ENCODE peak calls at places on chromosomes 3 and 15, in four cellular contexts. M is IMR-90, K is HepG2, I is K562. W is an unnamed sample.

GRCh38 chr3:64908292-64908691 is 220.5 kb upstream of the ADAMTS9 start:
- DNase-seq in M (peak), K (no peak), I (no peak), W (no peak)

GRCh38 chr3:122100591-122101491 is 45.7 kb downstream of the CD86 start:
- DNase-seq in M (no peak), K (no peak), I (no peak), W (peak)

GRCh38 chr3:159239054-159239453 is 437.2 kb downstream of the MFSD1 start:
- DNase-seq in I (no peak), M (no peak), K (no peak), W (no peak)

GRCh38 chr3:172303181-172303580 is 145.1 kb downstream of the GHSR start:
- DNase-seq in K (no peak), I (no peak), M (no peak), W (no peak)

GRCh38 chr15:48358229-48358641 is 27.0 kb downstream of the DUT start:
- DNase-seq in K (no peak), I (no peak), M (peak), W (peak)

GRCh38 chr3:179463299-179463698 is 12.0 kb upstream of the GNB4 start:
- DNase-seq in K (no peak), M (no peak), I (no peak), W (no peak)

GRCh38 chr3:51706021-51706485 is 815 bp upstream of the GRM2 start:
- DNase-seq in I (no peak), K (no peak), M (no peak), W (no peak)

GRCh38 chr3:127675651-127676391 is 3.1 kb downstream of the ABTB1 start:
- DNase-seq in I (no peak), K (no peak), M (no peak), W (no peak)

GRCh38 chr15:80743189-80743833 is 35.9 kb upstream of the CEMIP start:
- DNase-seq in M (peak), I (no peak), K (peak), W (peak)

GRCh38 chr3:138136208-138136607 is 4.0 kb upstream of the A4GNT start:
- DNase-seq in K (no peak), I (no peak), M (no peak), W (no peak)

GRCh38 chr15:31357148-31357547 is 30.5 kb downstream of the KLF13 start:
- DNase-seq in K (no peak), M (no peak), I (no peak), W (no peak)

GRCh38 chr15:75455424-75455981 is 4.0 kb upstream of the SIN3A start:
- DNase-seq in M (peak), I (peak), K (peak), W (peak)

GRCh38 chr3:146581080-146581601 is 24.0 kb downstream of the PLSCR5 start:
- DNase-seq in K (peak), M (no peak), I (no peak), W (no peak)

GRCh38 chr15:57406040-57406772 is 29.9 kb downstream of the CGNL1 start:
- DNase-seq in M (peak), K (peak), I (no peak), W (no peak)

GRCh38 chr15:55110446-55110845 is 86.3 kb downstream of the RSL24D1 start:
- DNase-seq in K (peak), I (no peak), M (no peak), W (no peak)

GRCh38 chr3:105564546-105565288 is 198.0 kb downstream of the ALCAM start:
- DNase-seq in K (no peak), M (no peak), I (no peak), W (no peak)

GRCh38 chr15:51623386-51623938 is 891 bp upstream of the DMXL2 start:
- DNase-seq in I (peak), M (no peak), K (no peak), W (peak)

GRCh38 chr3:50655009-50655830 is 19.5 kb upstream of the DOCK3 start:
- DNase-seq in I (no peak), M (peak), K (no peak), W (no peak)

GRCh38 chr15:38707802-38708671 is 143.4 kb upstream of the RASGRP1 start:
- DNase-seq in K (peak), M (peak), I (peak), W (peak)

GRCh38 chr15:76204916-76205460 is 106.3 kb downstream of the ETFA start:
- DNase-seq in I (no peak), M (no peak), K (no peak), W (no peak)

GRCh38 chr15:60729850-60730458 is 251.0 kb upstream of the ICE2 start:
- DNase-seq in M (no peak), K (no peak), I (no peak), W (no peak)

GRCh38 chr3:38314112-38314766 is 32.1 kb downstream of the SLC22A14 start:
- DNase-seq in K (no peak), M (no peak), I (no peak), W (no peak)

DNA sequence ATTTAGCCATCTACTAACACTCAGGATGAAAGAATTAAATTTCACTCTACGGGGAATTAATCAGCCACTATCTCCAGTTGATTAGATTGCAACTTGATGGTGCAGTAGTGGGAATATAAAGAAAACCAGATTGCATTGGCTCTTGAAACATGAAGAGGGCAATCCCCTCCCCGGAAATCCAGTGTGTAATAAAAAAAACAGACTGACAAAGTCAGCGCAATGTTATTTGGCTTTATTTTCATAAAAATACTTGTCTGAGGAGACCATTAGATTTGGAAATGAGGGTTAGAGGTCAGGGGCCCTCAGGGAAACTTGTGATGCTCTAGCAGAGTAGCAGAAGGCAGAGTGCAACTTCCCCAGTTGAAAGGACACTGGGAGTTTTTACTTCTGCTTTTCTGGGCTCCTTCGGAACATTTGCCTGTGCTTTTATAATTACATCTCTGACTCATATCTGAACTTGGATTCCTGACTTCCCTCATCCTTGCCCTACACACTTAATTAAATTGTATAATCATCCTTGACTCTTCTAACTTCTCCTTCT is 326.8 kb downstream of the TUSC7 start:
- DNase-seq in M (peak), I (no peak), K (no peak), W (no peak)
- TF ChIP-seq MAZ in M (no peak), I (no peak), K (no peak), W (no peak)

GRCh38 chr3:25783661-25784512 is 644 bp upstream of the NGLY1 start:
- DNase-seq in I (peak), K (peak), M (peak), W (peak)

GRCh38 chr3:25785826-25786225 is 2.6 kb upstream of the NGLY1 start:
- DNase-seq in K (no peak), M (no peak), I (no peak), W (no peak)

GRCh38 chr3:25782938-25783660 is at the start of gene NGLY1:
- DNase-seq in M (peak), K (peak), I (peak), W (peak)

GRCh38 chr3:25782636-25782937 is 656 bp downstream of the NGLY1 start:
- DNase-seq in K (no peak), M (no peak), I (no peak), W (no peak)

GRCh38 chr3:25784971-25785370 is 1.7 kb upstream of the NGLY1 start:
- DNase-seq in K (no peak), I (no peak), M (no peak), W (no peak)
- H3K4me2 ChIP-seq in K (no peak), I (peak), M (no peak), W (no peak)

DNA sequence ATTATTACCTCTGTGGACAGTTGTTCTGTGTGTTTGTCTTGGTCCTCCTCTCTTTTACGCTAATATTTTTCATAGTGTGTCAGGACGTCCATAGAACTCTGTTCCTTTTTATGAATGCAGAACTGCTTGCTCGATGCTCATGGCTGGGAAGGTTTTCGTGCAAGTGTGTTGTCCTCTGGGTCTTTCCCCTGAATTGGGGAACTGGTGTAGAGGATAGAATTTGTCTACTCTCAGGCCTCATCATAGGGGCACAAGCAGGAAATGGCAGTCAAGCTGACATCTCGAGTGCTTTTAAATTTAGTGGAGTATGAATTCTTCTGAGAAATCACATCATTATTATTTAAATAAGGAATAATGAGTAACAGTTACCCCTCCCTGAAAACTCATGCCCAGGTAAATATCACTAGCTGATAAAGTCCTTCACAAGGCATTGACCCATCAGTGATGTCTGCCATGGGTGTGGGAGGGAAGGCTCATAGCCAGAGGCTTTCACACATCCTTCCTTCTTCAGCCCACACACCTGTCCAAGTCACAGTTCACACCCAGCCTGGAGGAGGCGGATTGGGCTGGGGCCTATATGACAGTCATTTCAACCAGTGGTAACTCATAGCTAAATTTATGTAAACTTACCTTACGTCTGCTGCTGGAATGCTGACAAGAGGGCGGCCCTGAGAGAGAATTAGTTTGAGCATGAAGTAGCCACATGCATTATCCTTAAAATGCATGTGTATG is 226.1 kb downstream of the PLCL2 start:
- DNase-seq in I (no peak), M (no peak), K (no peak), W (no peak)
- TF ChIP-seq MAZ in I (no peak), M (no peak), K (no peak), W (no peak)

DNA sequence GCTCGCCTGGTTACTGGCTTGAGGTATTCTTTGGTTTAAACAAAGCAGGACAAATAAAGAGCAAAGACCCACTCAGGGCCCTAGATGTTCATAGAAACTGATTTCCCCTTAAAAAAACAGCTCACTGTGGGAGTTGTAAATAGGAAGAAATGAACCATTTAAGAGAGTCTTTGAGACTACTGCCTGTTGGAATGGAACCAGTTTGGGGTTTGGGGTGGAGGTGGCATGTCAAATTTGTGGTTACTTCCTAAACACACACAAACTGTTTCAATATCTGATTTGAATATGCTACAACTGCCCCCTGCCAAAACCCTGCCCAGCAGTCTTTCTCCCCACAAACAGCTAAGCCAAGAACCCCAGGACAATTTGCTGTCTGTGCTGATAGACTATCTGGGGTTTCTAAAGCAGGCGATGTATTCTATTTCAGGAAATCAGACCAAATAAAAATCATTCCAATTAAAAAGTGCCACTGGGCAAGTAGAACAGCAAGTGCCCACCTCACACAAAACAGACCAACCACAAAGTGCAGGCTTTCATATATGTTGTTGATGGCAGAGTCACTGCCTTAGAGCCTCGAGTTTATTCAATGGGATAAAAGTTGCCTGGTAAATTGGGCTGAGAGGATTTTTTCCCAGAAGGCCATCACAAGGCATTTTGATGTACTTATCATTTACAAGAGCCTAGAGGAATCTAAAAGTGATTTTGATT is 293.9 kb upstream of the PROK2 start:
- DNase-seq in M (no peak), K (no peak), I (no peak), W (no peak)
- H3K4me2 ChIP-seq in M (no peak), K (no peak), I (no peak), W (no peak)

DNA sequence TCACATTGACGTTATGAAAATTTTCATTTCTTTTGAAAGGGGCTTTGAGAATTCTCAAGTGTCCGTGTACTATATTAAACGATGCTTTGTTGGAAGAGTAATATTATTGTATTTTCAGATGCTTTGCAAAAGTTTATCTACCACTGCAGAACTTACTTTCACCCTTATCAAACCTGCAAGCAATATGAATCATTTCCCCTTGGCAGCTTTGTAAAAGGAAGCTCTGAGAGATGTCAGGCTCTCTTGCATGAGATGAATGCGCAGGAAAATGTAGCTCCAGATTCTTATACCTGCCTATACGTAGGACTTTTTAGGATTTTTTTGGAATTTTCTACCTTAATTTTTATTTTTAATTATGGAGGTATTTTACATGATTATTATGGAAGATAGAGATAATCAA is 34.5 kb downstream of the GPD1L start:
- DNase-seq in M (peak), K (no peak), I (peak), W (no peak)
- TF ChIP-seq MAZ in M (no peak), K (no peak), I (no peak), W (no peak)

DNA sequence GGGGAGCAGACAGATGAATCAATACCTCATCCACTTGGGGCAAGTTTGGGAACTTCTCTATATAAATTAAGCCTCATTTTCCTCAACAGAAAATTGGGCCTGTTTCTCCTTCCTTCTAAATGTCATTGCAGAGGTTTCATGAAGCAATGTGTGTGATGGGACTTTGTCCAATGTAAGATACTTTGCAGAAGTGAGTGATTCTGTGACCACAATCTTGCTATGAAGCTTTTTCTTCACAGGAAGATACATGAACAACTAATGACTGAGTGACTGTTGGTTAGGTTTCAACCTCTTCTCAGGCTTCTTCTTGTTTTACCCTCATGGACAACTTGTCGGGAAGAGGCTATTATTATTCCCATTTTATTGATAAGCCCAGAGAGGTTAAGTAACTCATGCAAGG is 11.0 kb downstream of the TMEM45A start:
- DNase-seq in M (no peak), I (no peak), K (no peak), W (no peak)
- H3K4me2 ChIP-seq in M (no peak), I (no peak), K (no peak), W (no peak)

DNA sequence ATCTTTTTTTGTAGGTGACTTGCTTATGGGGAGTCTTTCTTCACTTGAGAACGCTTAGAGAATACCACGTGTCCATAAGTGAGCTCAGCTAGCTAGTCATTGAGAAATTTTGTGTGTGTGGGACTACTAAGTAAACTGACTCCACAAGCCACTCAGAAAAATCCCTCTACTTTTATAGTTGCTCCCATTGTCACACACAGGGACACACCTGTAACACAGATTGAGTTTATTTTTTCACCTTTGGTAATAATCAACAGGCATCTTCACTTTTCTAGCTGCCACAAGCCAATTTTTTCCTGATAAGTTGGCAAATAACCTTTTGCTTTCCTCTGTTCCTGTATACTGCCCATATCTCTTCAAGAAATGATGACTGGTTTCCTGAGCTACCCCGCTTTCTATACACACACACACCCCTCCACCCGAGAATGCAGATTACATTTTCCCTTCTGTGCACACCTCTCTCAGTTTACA is 4.5 kb downstream of the TSC22D2 start:
- DNase-seq in I (no peak), K (peak), M (peak), W (peak)
- TF ChIP-seq MAZ in I (no peak), K (no peak), M (no peak), W (no peak)

GRCh38 chr15:59725172-59725486 is 36.0 kb upstream of the BNIP2 start:
- DNase-seq in I (no peak), M (no peak), K (no peak), W (no peak)
- H3K4me2 ChIP-seq in I (no peak), M (no peak), K (no peak), W (peak)

GRCh38 chr3:8732413-8732812 is 1.2 kb upstream of the CAV3 start:
- DNase-seq in M (no peak), K (no peak), I (no peak), W (no peak)

GRCh38 chr3:8734908-8735307 is 1.3 kb downstream of the CAV3 start:
- DNase-seq in I (no peak), K (no peak), M (no peak), W (no peak)

GRCh38 chr3:8730641-8731040 is 3.0 kb upstream of the CAV3 start:
- DNase-seq in K (no peak), I (no peak), M (peak), W (no peak)

GRCh38 chr3:8734137-8734878 is 706 bp downstream of the CAV3 start:
- DNase-seq in I (no peak), M (no peak), K (no peak), W (no peak)

GRCh38 chr3:8733332-8734094 is at the start of gene CAV3:
- DNase-seq in I (no peak), K (no peak), M (no peak), W (no peak)
- TF ChIP-seq MAZ in I (no peak), K (no peak), M (no peak), W (no peak)

GRCh38 chr15:96304839-96305238 is 25.7 kb upstream of the NR2F2 start:
- DNase-seq in M (no peak), I (no peak), K (no peak), W (no peak)

GRCh38 chr15:96297783-96298182 is 32.7 kb upstream of the NR2F2 start:
- DNase-seq in M (no peak), K (no peak), I (no peak), W (no peak)

GRCh38 chr15:96298217-96298616 is 32.3 kb upstream of the NR2F2 start:
- DNase-seq in I (no peak), K (no peak), M (no peak), W (no peak)

GRCh38 chr15:96303503-96304054 is 26.9 kb upstream of the NR2F2 start:
- DNase-seq in K (no peak), I (no peak), M (no peak), W (no peak)

DNA sequence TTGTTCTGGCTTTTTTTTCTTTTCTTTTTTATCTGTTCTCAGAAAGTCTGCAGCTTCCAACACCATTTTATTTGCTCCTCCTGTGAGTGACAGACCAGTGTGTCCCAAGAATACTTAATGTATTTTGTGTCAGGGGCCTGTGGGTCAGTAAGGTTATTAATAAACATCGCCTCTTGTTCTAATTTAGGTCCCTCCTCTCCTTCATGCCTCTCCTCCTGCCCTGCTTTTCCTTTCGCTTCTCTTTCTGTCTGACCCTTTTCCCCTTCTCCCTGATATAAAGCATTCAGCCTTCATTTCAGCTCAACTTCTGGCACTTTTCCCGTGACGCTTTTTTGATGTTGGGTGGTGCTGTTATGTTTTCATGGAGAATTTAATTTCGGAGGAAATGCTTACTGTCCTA is 29.7 kb upstream of the NR2F2 start:
- DNase-seq in I (no peak), M (no peak), K (no peak), W (no peak)
- H3K4me2 ChIP-seq in I (no peak), M (no peak), K (no peak), W (no peak)

W was measured in A549.